ENCODE peak calls at places on chromosome 1, in seven cellular contexts. E, Y, P, G, K, N and T are unnamed samples.

GRCh38 chr1:174713796-174714195 is 266.0 kb downstream of the GPR52 start:
- DNase-seq in E (no peak), Y (no peak), P (no peak), G (no peak), K (no peak), N (no peak), T (no peak)

GRCh38 chr1:208497866-208498541 is 253.8 kb upstream of the PLXNA2 start:
- DNase-seq in E (no peak), Y (no peak), P (no peak), G (no peak), K (no peak), N (no peak), T (no peak)

GRCh38 chr1:38578444-38578951 is 281.1 kb downstream of the RRAGC start:
- DNase-seq in E (no peak), Y (peak), P (no peak), G (no peak), K (no peak), N (no peak), T (no peak)

GRCh38 chr1:176517484-176517883 is 54.5 kb downstream of the PAPPA2 start:
- DNase-seq in E (no peak), Y (no peak), P (no peak), G (peak), K (no peak), N (no peak), T (no peak)

GRCh38 chr1:3275471-3276340 is 178.8 kb upstream of the ARHGEF16 start:
- DNase-seq in E (no peak), Y (no peak), P (peak), G (no peak), K (no peak), N (no peak), T (peak)

GRCh38 chr1:110880708-110881374 is 7.9 kb downstream of the CD53 start:
- DNase-seq in E (no peak), Y (no peak), P (no peak), G (peak), K (peak), N (no peak), T (no peak)

GRCh38 chr1:37946703-37947360 is at the start of gene INPP5B:
- DNase-seq in E (peak), Y (no peak), P (peak), G (peak), K (peak), N (peak), T (peak)

GRCh38 chr1:164636744-164637143 is 77.8 kb downstream of the PBX1 start:
- DNase-seq in E (no peak), Y (no peak), P (no peak), G (no peak), K (no peak), N (no peak), T (no peak)